ENCODE peak calls at places on chromosomes 2 and 18, in six cellular contexts. L is RWPE1, O is fibroblast of the aortic adventitia, W is GM20000, C is lower lobe of right lung, S is Calu3. H is an unnamed sample.

GRCh38 chr2:199329466-199329865 is 128.3 kb downstream of the SATB2 start:
- DNase-seq in L (no peak), O (peak), W (no peak), C (no peak), S (no peak), H (no peak)

GRCh38 chr2:137986268-137986667 is 22.0 kb downstream of the HNMT start:
- DNase-seq in L (no peak), O (no peak), W (no peak), C (no peak), S (no peak), H (no peak)

GRCh38 chr2:237669628-237670351 is 42.4 kb downstream of the LRRFIP1 start:
- DNase-seq in L (no peak), O (peak), W (peak), C (no peak), S (no peak), H (no peak)

GRCh38 chr2:188599140-188599539 is 307.5 kb downstream of the GULP1 start:
- DNase-seq in L (no peak), O (peak), W (no peak), C (no peak), S (no peak), H (no peak)

GRCh38 chr2:95317123-95317500 is 20.0 kb downstream of the KCNIP3 start:
- DNase-seq in L (no peak), O (no peak), W (no peak), C (no peak), S (no peak), H (no peak)

GRCh38 chr2:28979576-28980366 is 1.3 kb upstream of the TOGARAM2 start:
- DNase-seq in L (no peak), O (no peak), W (no peak), C (no peak), S (peak), H (no peak)

GRCh38 chr2:46502291-46502690 is 22.9 kb downstream of the TMEM247 start:
- DNase-seq in L (no peak), O (no peak), W (no peak), C (no peak), S (no peak), H (no peak)

GRCh38 chr2:237201461-237202287 is 116.0 kb downstream of the COPS8 start:
- DNase-seq in L (peak), O (peak), W (no peak), C (no peak), S (peak), H (peak)

GRCh38 chr2:217289909-217290283 is 430.0 kb upstream of the TNP1 start:
- DNase-seq in L (peak), O (peak), W (no peak), C (no peak), S (no peak), H (no peak)

GRCh38 chr2:150903461-150903860 is 358.2 kb downstream of the RBM43 start:
- DNase-seq in L (no peak), O (no peak), W (no peak), C (no peak), S (no peak), H (no peak)

GRCh38 chr18:48455555-48456478 is 46.6 kb upstream of the ZBTB7C start:
- DNase-seq in L (no peak), O (peak), W (no peak), C (no peak), S (peak), H (peak)

GRCh38 chr2:133194068-133194655 is 374.1 kb downstream of the NCKAP5 start:
- DNase-seq in L (no peak), O (no peak), W (no peak), C (no peak), S (no peak), H (no peak)

GRCh38 chr2:7060156-7060555 is 142.9 kb downstream of the RNF144A start:
- DNase-seq in L (no peak), O (no peak), W (no peak), C (no peak), S (no peak), H (no peak)

GRCh38 chr2:29035346-29035745 is 39.0 kb downstream of the PCARE start:
- DNase-seq in L (no peak), O (no peak), W (no peak), C (no peak), S (no peak), H (no peak)

GRCh38 chr18:22632191-22632590 is 214.5 kb upstream of the CTAGE1 start:
- DNase-seq in L (no peak), O (no peak), W (no peak), C (no peak), S (no peak), H (no peak)

GRCh38 chr18:43022874-43023273 is 92.6 kb downstream of the RIT2 start:
- DNase-seq in L (no peak), O (no peak), W (no peak), C (no peak), S (no peak), H (no peak)

GRCh38 chr18:48470484-48471180 is 61.4 kb upstream of the ZBTB7C start:
- DNase-seq in L (no peak), O (peak), W (no peak), C (no peak), S (no peak), H (no peak)

GRCh38 chr2:217843353-217843752 is 159.4 kb downstream of the TNS1 start:
- DNase-seq in L (no peak), O (no peak), W (no peak), C (no peak), S (no peak), H (no peak)

GRCh38 chr2:42385225-42385624 is 24.2 kb upstream of the COX7A2L start:
- DNase-seq in L (no peak), O (no peak), W (no peak), C (no peak), S (peak), H (no peak)

GRCh38 chr18:79802298-79802697 is 4.6 kb downstream of the KCNG2 start:
- DNase-seq in L (no peak), O (no peak), W (no peak), C (peak), S (no peak), H (no peak)

GRCh38 chr2:105598853-105599252 is 145.9 kb upstream of the NCK2 start:
- DNase-seq in L (no peak), O (no peak), W (no peak), C (no peak), S (no peak), H (no peak)

GRCh38 chr2:216292886-216293291 is 79.4 kb downstream of the MARCHF4 start:
- DNase-seq in L (no peak), O (peak), W (no peak), C (no peak), S (no peak), H (no peak)

GRCh38 chr2:73297151-73297559 is 3.8 kb upstream of the EGR4 start:
- DNase-seq in L (no peak), O (no peak), W (no peak), C (no peak), S (no peak), H (no peak)

GRCh38 chr18:27887711-27888495 is 289.0 kb downstream of the CDH2 start:
- DNase-seq in L (no peak), O (no peak), W (no peak), C (no peak), S (no peak), H (no peak)

GRCh38 chr2:174544156-174544555 is 53.4 kb downstream of the WIPF1 start:
- DNase-seq in L (no peak), O (no peak), W (no peak), C (no peak), S (peak), H (peak)

GRCh38 chr2:98761909-98762308 is 31.0 kb upstream of the MGAT4A start:
- DNase-seq in L (no peak), O (no peak), W (no peak), C (no peak), S (no peak), H (no peak)

GRCh38 chr18:55731594-55732042 is 143.6 kb upstream of the TCF4 start:
- DNase-seq in L (no peak), O (peak), W (no peak), C (no peak), S (no peak), H (no peak)

GRCh38 chr2:74391209-74391579 is 11.1 kb upstream of the DCTN1 start:
- DNase-seq in L (peak), O (peak), W (no peak), C (no peak), S (no peak), H (no peak)

GRCh38 chr2:70711191-70711590 is 56.8 kb downstream of the ADD2 start:
- DNase-seq in L (no peak), O (no peak), W (no peak), C (no peak), S (no peak), H (no peak)

GRCh38 chr2:11581797-11582525 is 48.1 kb downstream of the GREB1 start:
- DNase-seq in L (no peak), O (no peak), W (no peak), C (no peak), S (no peak), H (no peak)

GRCh38 chr2:239498981-239499633 is 98.3 kb upstream of the HDAC4 start:
- DNase-seq in L (no peak), O (peak), W (no peak), C (peak), S (no peak), H (no peak)

GRCh38 chr2:120227111-120227991 is 4.2 kb upstream of the TMEM185B start:
- DNase-seq in L (peak), O (no peak), W (no peak), C (no peak), S (no peak), H (peak)

GRCh38 chr18:5414546-5414945 is 119.0 kb upstream of the ZBTB14 start:
- DNase-seq in L (no peak), O (no peak), W (no peak), C (no peak), S (no peak), H (no peak)
- TF ChIP-seq CTCF in L (no peak), O (no peak), W (no peak), C (no peak), S (no peak), H (no peak)

DNA sequence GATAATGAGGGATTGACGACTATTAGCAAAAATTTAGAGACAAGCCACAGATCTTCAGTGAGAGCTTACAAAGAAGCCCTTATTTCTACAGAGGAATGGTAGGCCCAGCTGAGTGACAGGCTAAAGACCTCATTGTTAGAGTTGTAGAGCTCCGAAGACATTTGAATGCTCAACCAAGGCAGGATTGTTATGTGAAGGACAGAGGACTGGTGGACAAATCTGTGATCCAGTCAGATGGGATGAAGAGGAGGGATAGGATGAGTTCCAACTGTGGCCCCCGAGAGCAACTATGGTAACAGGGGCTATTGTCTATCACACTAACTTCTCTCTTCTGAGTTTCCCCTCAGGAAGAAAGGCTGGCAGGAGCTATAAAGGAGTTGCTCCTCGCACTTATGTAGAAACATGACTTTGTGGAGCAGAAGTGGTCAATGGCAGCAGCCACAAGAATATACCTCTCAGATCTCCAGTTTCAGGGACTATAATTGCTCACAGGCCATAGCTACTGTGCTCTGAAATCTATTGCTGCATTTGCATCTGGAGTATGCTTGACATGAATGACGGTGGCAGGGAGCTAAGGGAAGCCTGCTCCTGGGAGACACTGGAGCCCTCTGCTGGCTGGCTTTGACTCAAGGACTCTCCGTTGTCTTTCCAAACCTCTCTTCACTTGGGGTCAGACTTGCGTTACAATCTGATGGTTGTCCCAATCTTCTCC is 50.3 kb upstream of the GREB1L start:
- DNase-seq in L (peak), O (peak), W (no peak), C (peak), S (peak), H (peak)
- TF ChIP-seq CTCF in L (peak), O (peak), W (peak), C (peak), S (peak), H (no peak)

DNA sequence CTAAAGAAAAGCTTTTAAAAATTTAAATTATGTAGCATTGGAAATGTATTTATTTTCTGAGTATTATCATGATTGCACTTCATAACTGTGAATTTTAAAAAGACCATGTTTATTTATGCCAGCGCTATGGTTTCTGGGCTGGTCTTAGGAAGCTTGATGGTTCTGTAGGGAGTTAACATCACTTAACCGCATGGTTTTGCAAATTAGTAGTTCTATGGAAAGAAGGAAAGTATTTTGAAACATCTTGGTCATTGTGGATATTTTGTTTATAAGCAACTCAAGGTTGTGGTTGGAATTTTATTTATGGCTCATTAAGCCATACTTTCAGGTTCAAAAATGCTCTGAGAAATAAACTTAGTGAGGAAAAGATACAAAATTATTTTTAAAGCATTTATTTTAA is 549.4 kb downstream of the STK39 start:
- DNase-seq in L (no peak), O (no peak), W (no peak), C (no peak), S (no peak), H (no peak)
- TF ChIP-seq CTCF in L (no peak), O (no peak), W (no peak), C (no peak), S (no peak), H (no peak)

GRCh38 chr2:240639566-240639965 is 14.3 kb downstream of the GPR35 start:
- DNase-seq in L (no peak), O (no peak), W (no peak), C (no peak), S (no peak), H (no peak)

GRCh38 chr2:240642061-240642805 is 17.0 kb downstream of the GPR35 start:
- DNase-seq in L (no peak), O (no peak), W (peak), C (no peak), S (no peak), H (no peak)

GRCh38 chr2:240642806-240643092 is 17.5 kb downstream of the GPR35 start:
- DNase-seq in L (no peak), O (no peak), W (no peak), C (no peak), S (no peak), H (no peak)

GRCh38 chr2:240638517-240639160 is 13.4 kb downstream of the GPR35 start:
- DNase-seq in L (no peak), O (peak), W (no peak), C (no peak), S (no peak), H (no peak)

DNA sequence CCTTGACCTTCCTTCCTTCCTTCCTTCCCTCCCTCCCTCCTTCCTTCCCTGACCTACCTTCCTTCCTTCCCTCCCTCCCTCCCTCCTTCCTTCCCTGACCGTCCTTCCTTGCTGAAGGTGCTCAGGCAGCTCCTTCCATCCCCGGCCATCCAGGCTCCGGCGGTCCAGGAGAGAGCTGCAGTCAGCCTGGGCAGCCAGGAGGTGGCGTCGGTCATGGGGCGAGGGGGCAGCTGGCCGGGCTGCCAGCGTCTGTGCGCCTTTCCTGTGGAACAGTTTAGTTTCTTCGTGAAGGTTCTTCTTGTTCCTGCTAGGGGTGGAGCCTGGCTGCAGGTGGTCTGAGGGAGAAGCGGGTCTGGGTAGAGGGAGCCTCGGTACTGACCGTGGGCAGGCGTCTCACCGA is 15.7 kb downstream of the GPR35 start:
- DNase-seq in L (peak), O (peak), W (no peak), C (no peak), S (peak), H (peak)
- TF ChIP-seq CTCF in L (no peak), O (peak), W (no peak), C (peak), S (peak), H (no peak)

DNA sequence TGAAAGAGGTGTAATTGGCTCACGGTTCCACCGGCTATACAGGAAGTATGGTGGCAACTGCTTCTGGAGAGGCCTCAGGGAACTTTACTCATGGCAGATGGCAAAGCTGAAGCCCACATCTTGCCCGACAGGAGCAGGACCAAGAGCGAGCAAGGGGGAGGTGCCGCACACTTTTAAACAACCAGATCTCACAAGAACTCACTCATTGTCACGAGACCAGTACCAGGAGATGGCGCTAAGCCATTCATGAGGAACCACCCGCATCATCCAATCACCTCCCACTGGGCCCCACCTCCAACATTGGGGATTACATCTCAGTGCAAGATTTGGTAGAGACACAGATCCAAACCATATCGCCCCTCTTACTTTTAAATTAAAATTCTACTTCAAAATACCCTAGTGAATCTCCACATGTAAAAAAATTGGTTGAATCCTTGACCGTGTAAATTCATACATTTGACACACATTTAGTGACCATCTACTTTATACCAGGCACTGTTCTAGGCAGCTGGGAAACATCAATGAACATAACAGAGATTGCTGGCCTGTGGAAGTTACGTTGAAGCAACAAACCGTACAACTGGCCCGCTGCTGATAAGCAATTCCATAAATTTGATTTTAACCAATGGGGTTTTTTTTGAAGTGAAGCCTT is 87.6 kb downstream of the ALPK2 start:
- DNase-seq in L (no peak), O (no peak), W (no peak), C (no peak), S (peak), H (peak)
- TF ChIP-seq CTCF in L (no peak), O (no peak), W (peak), C (no peak), S (no peak), H (peak)

GRCh38 chr18:57970356-57971095 is 73.5 kb upstream of the NEDD4L start:
- DNase-seq in L (no peak), O (no peak), W (no peak), C (no peak), S (peak), H (peak)
- TF ChIP-seq CTCF in L (peak), O (peak), W (peak), C (peak), S (peak), H (no peak)

GRCh38 chr2:234372506-234372905 is 124.4 kb downstream of the ARL4C start:
- DNase-seq in L (no peak), O (no peak), W (no peak), C (no peak), S (no peak), H (peak)

GRCh38 chr2:234366891-234367290 is 130.0 kb downstream of the ARL4C start:
- DNase-seq in L (no peak), O (peak), W (no peak), C (no peak), S (no peak), H (no peak)

GRCh38 chr2:234364718-234365117 is 132.2 kb downstream of the ARL4C start:
- DNase-seq in L (no peak), O (no peak), W (no peak), C (no peak), S (no peak), H (no peak)

GRCh38 chr2:234373060-234373459 is 123.8 kb downstream of the ARL4C start:
- DNase-seq in L (no peak), O (no peak), W (no peak), C (no peak), S (peak), H (peak)

GRCh38 chr2:234368861-234369261 is 128.0 kb downstream of the ARL4C start:
- DNase-seq in L (peak), O (peak), W (no peak), C (no peak), S (peak), H (peak)
- TF ChIP-seq CTCF in L (no peak), O (no peak), W (no peak), C (no peak), S (no peak), H (no peak)

GRCh38 chr2:1046067-1046466 is 95.4 kb downstream of the SNTG2 start:
- DNase-seq in L (no peak), O (no peak), W (no peak), C (no peak), S (no peak), H (no peak)

GRCh38 chr2:1045109-1045508 is 94.5 kb downstream of the SNTG2 start:
- DNase-seq in L (no peak), O (no peak), W (no peak), C (no peak), S (no peak), H (no peak)

GRCh38 chr2:1051075-1051474 is 100.4 kb downstream of the SNTG2 start:
- DNase-seq in L (no peak), O (peak), W (no peak), C (no peak), S (no peak), H (no peak)

GRCh38 chr2:1049691-1050090 is 99.0 kb downstream of the SNTG2 start:
- DNase-seq in L (no peak), O (peak), W (no peak), C (no peak), S (no peak), H (no peak)

DNA sequence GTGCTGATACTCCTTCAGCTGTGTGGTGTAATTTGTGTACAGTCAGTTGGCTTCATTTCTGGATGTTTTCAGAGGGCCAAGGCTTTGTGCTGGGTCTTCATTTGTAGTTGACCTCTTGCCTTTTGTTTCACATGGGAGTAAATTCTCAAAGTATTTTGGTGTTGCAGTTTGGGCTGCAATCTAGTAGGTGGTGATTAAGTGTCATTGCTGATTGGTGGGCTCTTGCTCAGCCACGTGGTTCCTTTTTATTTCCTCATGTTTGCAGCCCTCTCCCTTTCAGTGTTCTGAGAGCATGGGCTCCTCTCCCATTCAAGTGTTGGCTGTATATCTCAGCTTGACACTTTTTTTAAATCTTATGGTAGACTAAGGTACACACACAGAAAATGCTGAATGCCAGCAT is 96.8 kb downstream of the SNTG2 start:
- DNase-seq in L (no peak), O (peak), W (no peak), C (no peak), S (no peak), H (no peak)
- TF ChIP-seq CTCF in L (no peak), O (no peak), W (no peak), C (no peak), S (no peak), H (no peak)

GRCh38 chr2:233087725-233088124 is 27.6 kb downstream of the INPP5D start:
- DNase-seq in L (no peak), O (no peak), W (no peak), C (no peak), S (no peak), H (no peak)
- TF ChIP-seq CTCF in L (no peak), O (no peak), W (no peak), C (no peak), S (no peak), H (no peak)